ENCODE peak calls at places on chromosomes 2 and 18, in five cellular contexts. E, Z, O, A and U are unnamed samples. For H3K4me1, the result is how much of the 10 kb centered on the place peaks cover.

GRCh38 chr18:80169607-80170006 is 60.5 kb downstream of the ADNP2 start:
- DNase-seq in A (peak), E (peak), Z (no peak), O (peak), U (no peak)

GRCh38 chr18:74724186-74724585 is 126.5 kb downstream of the ZNF407 start:
- DNase-seq in A (no peak), Z (no peak), O (no peak), E (no peak), U (no peak)

GRCh38 chr2:219506802-219507554 is 7.3 kb upstream of the ASIC4 start:
- DNase-seq in O (no peak), A (no peak), E (no peak), Z (no peak), U (no peak)

GRCh38 chr2:220144411-220144810 is 517.0 kb downstream of the SLC4A3 start:
- DNase-seq in Z (no peak), O (no peak), E (no peak), A (no peak), U (peak)

GRCh38 chr2:113197347-113198047 is 23.7 kb downstream of the PSD4 start:
- DNase-seq in Z (no peak), O (no peak), A (no peak), E (no peak), U (no peak)

GRCh38 chr2:154507186-154507585 is 191.3 kb upstream of the KCNJ3 start:
- DNase-seq in E (no peak), Z (no peak), A (no peak), O (no peak), U (no peak)

GRCh38 chr2:190404487-190404886 is 3.7 kb upstream of the MFSD6 start:
- DNase-seq in E (no peak), O (no peak), Z (no peak), A (no peak), U (no peak)

GRCh38 chr2:44326548-44327269 is 34.6 kb downstream of the PREPL start:
- DNase-seq in O (no peak), E (no peak), A (no peak), Z (no peak), U (no peak)

GRCh38 chr2:129862668-129863067 is 116.8 kb upstream of the RAB6C start:
- DNase-seq in Z (no peak), O (no peak), A (no peak), E (no peak), U (no peak)

GRCh38 chr2:177264209-177264538 is 353 bp downstream of the NFE2L2 start:
- DNase-seq in A (peak), O (peak), E (peak), Z (peak), U (no peak)

GRCh38 chr18:26639149-26639548 is 90.8 kb upstream of the KCTD1 start:
- DNase-seq in O (no peak), Z (no peak), E (no peak), A (no peak), U (no peak)

GRCh38 chr2:1081411-1082225 is 131.0 kb downstream of the SNTG2 start:
- DNase-seq in A (no peak), Z (no peak), E (no peak), O (peak), U (peak)

GRCh38 chr18:54109131-54109683 is 115.3 kb downstream of the MBD2 start:
- DNase-seq in E (no peak), O (no peak), Z (no peak), A (no peak), U (no peak)

GRCh38 chr2:49687873-49688272 is 533.6 kb upstream of the FSHR start:
- DNase-seq in Z (no peak), E (no peak), O (no peak), A (no peak), U (no peak)

GRCh38 chr2:33436083-33436482 is 40.4 kb upstream of the RASGRP3 start:
- DNase-seq in O (no peak), E (no peak), A (no peak), Z (no peak), U (no peak)

GRCh38 chr18:39051013-39051412 is 1485.4 kb upstream of the CELF4 start:
- DNase-seq in A (no peak), Z (no peak), E (no peak), O (no peak), U (no peak)

GRCh38 chr2:119142822-119143221 is 15.7 kb downstream of the C1QL2 start:
- DNase-seq in A (no peak), Z (no peak), E (no peak), O (no peak), U (no peak)

GRCh38 chr2:85308201-85308600 is 19.6 kb downstream of the TGOLN2 start:
- DNase-seq in Z (no peak), O (no peak), E (no peak), A (no peak), U (no peak)

GRCh38 chr2:191968151-191968550 is 121.3 kb upstream of the CAVIN2 start:
- DNase-seq in O (no peak), A (no peak), Z (no peak), E (no peak), U (no peak)

GRCh38 chr2:181364492-181365175 is 92.6 kb upstream of the ITGA4 start:
- DNase-seq in Z (no peak), A (no peak), O (no peak), E (no peak), U (no peak)

GRCh38 chr18:60145776-60146175 is 226.8 kb downstream of the MC4R start:
- DNase-seq in A (no peak), O (no peak), E (no peak), Z (no peak), U (no peak)

GRCh38 chr2:238092486-238093035 is 7.6 kb upstream of the ESPNL start:
- DNase-seq in O (no peak), E (no peak), A (no peak), Z (no peak), U (no peak)

GRCh38 chr2:197674546-197674945 is 841 bp downstream of the RFTN2 start:
- DNase-seq in Z (no peak), E (no peak), A (no peak), O (no peak), U (no peak)

GRCh38 chr2:73938761-73939352 is 12.2 kb downstream of the DGUOK start:
- DNase-seq in E (no peak), A (no peak), Z (no peak), O (no peak), U (no peak)

GRCh38 chr18:37396981-37397720 is 168.4 kb downstream of the CELF4 start:
- DNase-seq in E (no peak), A (no peak), Z (no peak), O (peak), U (no peak)

GRCh38 chr2:96927420-96928171 is 57.7 kb upstream of the SEMA4C start:
- DNase-seq in Z (no peak), E (peak), O (peak), A (peak), U (peak)

GRCh38 chr2:239290618-239291504 is 110.0 kb downstream of the HDAC4 start:
- DNase-seq in A (peak), Z (no peak), E (peak), O (no peak), U (peak)

GRCh38 chr2:147686365-147686764 is 158.5 kb upstream of the ACVR2A start:
- DNase-seq in E (no peak), A (no peak), O (no peak), Z (no peak), U (no peak)

GRCh38 chr18:69127844-69128486 is 272.7 kb upstream of the DOK6 start:
- DNase-seq in O (no peak), Z (no peak), A (no peak), E (no peak), U (no peak)

GRCh38 chr18:57819671-57820460 is 16.8 kb upstream of the ATP8B1 start:
- DNase-seq in A (peak), E (peak), O (no peak), Z (no peak), U (peak)

GRCh38 chr2:117714761-117715160 is 99.7 kb upstream of the DDX18 start:
- DNase-seq in A (no peak), E (no peak), Z (no peak), O (no peak), U (no peak)

GRCh38 chr2:241673797-241674725 is 12.6 kb downstream of the DTYMK start:
- DNase-seq in E (no peak), O (no peak), Z (no peak), A (no peak), U (no peak)

GRCh38 chr2:64838817-64839216 is 150.4 kb upstream of the SLC1A4 start:
- DNase-seq in O (no peak), E (peak), Z (no peak), A (peak), U (no peak)

GRCh38 chr2:66470199-66470598 is 35.3 kb downstream of the MEIS1 start:
- DNase-seq in A (no peak), E (no peak), Z (no peak), O (no peak), U (no peak)

DNA sequence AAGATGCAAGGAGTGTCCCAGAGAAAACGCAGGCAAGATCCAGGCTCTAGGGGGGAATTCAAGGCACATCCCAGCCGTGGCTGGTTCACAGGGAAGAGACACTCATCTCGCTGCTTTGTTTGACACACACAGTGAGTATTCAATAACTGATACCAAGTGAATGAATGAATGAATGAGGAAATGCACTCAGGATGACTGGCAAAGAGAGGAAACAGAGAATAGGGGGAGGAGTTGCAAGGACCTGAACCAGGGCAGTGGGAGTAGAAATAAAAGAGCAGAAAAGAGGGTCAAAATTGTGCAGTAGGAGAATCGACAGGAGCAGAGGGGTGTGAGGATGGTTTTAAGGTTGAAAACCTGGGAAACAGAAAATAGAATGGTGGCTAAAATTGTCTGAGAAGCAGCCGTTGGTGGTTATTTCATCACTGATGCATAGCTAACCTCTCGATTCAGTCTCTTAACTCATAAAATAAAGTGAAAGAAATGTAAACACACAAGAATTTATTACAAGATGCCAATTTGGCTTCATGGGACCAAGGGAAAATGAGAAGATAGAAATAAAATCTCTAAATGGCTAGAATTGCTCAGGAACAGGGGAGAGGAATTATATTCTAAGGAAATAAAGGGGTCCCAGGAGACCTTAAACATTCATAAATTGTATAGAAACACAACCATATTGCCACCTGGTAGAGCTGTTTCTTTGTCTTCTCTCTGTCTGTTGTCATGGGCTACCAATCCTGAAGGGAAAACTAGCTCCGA is 63.9 kb upstream of the PHLPP1 start:
- DNase-seq in Z (no peak), O (no peak), E (no peak), A (no peak), U (no peak)
- H3K4me3 ChIP-seq in Z (no peak), O (no peak), E (no peak), A (no peak), U (no peak)

DNA sequence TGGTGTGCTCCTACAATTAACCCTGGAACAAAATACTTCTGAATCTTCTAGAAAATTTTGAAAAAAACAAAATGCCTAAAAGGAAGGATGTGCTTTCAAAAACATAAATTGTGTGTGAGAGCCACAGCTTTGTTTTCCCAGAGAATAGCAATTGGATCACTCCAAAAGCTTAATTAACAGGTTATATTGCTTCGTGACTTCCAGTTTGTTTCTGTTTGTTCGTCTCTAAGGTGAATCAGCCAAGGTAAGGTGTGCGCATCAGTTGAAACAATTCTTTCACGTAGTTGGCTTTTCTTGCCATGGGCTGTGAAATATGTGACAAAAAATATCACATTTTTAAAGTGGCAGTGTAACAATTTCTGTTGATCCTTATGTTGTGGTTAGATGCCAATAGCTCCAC is 90.3 kb upstream of the BARD1 start:
- DNase-seq in Z (no peak), A (no peak), E (no peak), O (no peak), U (no peak)
- H3K4me1 ChIP-seq in Z (under half), A (under half), E (under half), O (under half), U (under half)

GRCh38 chr2:102056079-102056581 is 64.4 kb downstream of the IL1R2 start:
- DNase-seq in E (no peak), O (no peak), A (no peak), Z (no peak), U (peak)
- H3K4me3 ChIP-seq in E (no peak), O (no peak), A (no peak), Z (no peak), U (no peak)

DNA sequence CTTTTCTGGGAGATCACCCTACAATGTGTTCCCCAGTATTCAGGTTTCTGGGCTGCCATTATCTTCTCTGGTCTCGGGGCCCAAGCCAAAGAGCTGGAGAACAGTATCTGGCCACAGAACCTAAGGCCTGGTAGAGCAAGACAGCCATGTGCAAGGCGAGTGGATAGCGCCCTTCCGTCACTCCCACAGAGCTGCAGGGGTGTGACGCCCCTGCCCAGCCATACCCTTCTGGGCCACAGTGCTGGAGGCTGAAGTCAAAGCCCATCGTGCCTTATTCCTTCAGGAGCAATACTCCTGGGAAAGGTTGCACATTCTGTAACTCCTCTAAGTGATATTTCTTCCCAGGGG is 54.4 kb downstream of the BCL11A start:
- DNase-seq in A (no peak), E (no peak), Z (no peak), O (no peak), U (no peak)
- H3K4me1 ChIP-seq in A (under half), E (under half), Z (under half), O (under half), U (under half)